ENCODE peak calls at places on chromosomes 7 and 10, in eight cellular contexts. E, K, I, R, F, O, V and B are unnamed samples.

GRCh38 chr10:85602713-85603112 is 763.9 kb downstream of the GRID1 start:
- DNase-seq in E (no peak), K (no peak), I (no peak), R (no peak), F (no peak), O (no peak), V (no peak), B (peak; percentile 53)

GRCh38 chr10:79286318-79286951 is 60.8 kb upstream of the PPIF start:
- DNase-seq in E (peak; percentile 68), K (peak; percentile 55), I (peak; percentile 88), R (peak; percentile 59), F (no peak), O (peak; percentile 90), V (peak; percentile 92), B (peak; percentile 94)

GRCh38 chr7:43148161-43148731 is 35.8 kb downstream of the HECW1 start:
- DNase-seq in E (no peak), K (no peak), I (no peak), R (no peak), F (no peak), O (peak; percentile 23), V (no peak), B (peak; percentile 68)

GRCh38 chr7:4270941-4271715 is 411.0 kb upstream of the FOXK1 start:
- DNase-seq in E (no peak), K (no peak), I (no peak), R (no peak), F (no peak), O (no peak), V (no peak), B (peak; percentile 79)

GRCh38 chr7:33130184-33130583 is 820 bp downstream of the BBS9 start:
- DNase-seq in E (no peak), K (no peak), I (no peak), R (no peak), F (peak; percentile 12), O (no peak), V (no peak), B (no peak)

GRCh38 chr10:124093076-124093773 is at the start of gene CHST15:
- DNase-seq in E (peak; percentile 69), K (no peak), I (no peak), R (no peak), F (peak; percentile 79), O (peak; percentile 64), V (peak; percentile 89), B (no peak)

GRCh38 chr10:78968300-78968943 is 100.3 kb upstream of the ZMIZ1 start:
- DNase-seq in E (no peak), K (no peak), I (no peak), R (no peak), F (no peak), O (no peak), V (no peak), B (no peak)

GRCh38 chr10:52353960-52354394 is 39.9 kb downstream of the DKK1 start:
- DNase-seq in E (no peak), K (no peak), I (no peak), R (no peak), F (no peak), O (no peak), V (no peak), B (no peak)

DNA sequence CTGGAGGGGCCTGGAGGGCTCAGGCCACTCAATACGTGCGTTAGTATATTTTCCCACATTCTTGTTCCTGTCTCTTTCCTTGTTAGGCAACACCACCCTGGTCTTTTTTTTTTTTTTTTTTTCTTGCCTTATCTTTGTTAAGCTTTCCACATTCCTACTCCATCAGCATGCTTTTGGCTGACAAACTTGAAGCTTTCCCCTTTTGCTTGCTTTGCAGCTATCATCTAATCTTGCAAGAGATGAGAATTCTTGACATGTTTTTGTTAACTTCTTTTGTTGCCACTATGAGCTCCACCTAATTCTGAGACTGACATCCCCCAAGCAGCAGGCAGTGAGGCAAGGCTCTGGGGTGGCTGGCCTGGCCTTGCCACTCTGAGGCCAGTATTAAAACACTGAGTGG is 52.5 kb upstream of the NRP1 start:
- DNase-seq in E (no peak), K (no peak), I (no peak), R (no peak), F (no peak), O (no peak), V (no peak), B (no peak)
- TF ChIP-seq EP300 in E (no peak), K (no peak), I (no peak), R (no peak), F (no peak), O (no peak), V (no peak), B (no peak)

DNA sequence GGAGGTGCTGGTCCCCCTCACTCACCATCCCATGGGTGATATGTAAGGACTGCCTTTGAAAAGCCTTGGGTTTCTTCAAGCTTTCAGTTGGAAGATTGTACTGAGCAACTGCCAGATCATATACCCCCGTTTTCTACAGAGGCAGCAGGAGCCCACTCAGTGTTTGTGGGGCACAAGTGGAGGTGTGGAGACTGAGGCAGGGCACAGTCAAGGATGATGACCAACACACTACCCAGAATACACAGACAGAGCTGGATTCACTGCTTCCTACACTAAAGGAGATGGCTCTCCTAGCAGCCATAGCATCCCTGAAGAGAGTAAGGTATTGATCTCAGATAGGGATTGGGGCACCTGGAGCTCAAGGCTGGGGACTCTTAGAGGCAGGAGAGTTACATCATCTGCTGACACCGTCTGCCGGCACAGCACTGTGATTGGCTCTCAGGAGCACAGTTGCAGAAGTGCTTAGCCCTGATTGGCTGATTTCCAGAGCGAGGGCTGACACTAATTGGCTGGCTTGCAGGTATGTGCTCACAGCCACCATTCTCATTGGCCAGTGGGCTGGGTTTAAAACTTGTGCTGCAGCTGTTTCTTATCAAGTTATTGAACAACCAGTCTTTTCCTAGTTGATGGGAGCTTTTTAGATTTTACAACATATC is 77.9 kb upstream of the PFKP start:
- DNase-seq in E (no peak), K (no peak), I (no peak), R (no peak), F (no peak), O (no peak), V (no peak), B (no peak)
- TF ChIP-seq POLR2A in E (no peak), K (no peak), I (no peak), R (no peak), F (no peak), O (no peak), V (no peak), B (no peak)

DNA sequence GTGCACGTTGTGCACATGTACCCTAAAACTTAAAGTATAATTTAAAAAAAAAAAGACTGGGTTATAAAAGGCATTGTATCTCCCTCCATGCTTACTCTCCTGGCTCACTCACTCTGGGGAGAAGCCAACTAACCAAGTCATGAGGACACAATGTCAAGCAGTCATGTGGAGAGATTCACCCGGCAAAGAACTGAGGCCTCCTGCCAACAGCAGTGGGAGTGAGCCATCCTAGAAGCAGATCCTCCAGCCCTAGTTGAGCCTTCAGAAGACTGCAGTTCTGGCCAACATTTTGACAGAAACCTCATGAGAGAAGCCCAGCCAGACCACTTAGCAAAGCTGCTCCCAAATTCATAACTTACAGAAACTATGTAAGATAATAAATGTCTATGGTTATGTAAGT is 521.7 kb upstream of the FZD8 start:
- DNase-seq in E (no peak), K (no peak), I (no peak), R (no peak), F (no peak), O (no peak), V (no peak), B (no peak)
- TF ChIP-seq EP300 in E (no peak), K (no peak), I (no peak), R (no peak), F (no peak), O (no peak), V (no peak), B (no peak)

DNA sequence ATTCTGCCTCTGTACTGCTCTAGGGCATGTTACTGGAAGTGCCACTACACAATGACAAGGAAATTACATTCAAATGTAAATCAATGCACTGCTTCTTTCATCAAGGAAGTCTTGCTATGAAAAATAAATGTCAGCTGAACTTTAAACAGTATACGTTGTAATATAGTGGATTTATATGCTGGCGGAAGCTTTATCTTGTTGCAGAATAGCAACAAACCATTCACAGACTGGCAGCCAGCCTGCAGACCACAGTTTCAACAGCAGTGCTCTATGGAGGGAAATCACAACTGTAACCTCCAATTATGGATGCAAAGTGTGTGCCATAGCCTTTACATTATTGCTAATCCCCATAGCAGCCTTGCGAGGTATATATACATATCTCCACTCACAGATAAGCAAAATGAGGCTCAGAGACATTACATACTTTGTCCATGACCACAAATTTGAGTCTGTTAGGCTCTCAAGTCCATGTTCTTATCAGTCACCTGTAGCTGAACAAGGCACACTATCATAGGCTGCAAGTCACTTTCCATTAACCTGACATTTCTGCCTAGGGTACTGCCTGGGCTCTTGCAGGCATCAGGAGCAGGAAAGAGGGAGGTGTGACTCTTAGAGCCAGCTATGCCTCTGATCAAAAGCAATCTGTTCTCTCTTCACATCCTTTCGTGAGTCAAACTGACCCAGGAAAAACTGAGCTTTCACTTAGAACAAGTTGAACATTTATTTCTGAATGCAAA is 22.6 kb downstream of the COL28A1 start:
- DNase-seq in E (no peak), K (no peak), I (no peak), R (peak; percentile 5), F (no peak), O (no peak), V (no peak), B (no peak)
- TF ChIP-seq POLR2A in E (no peak), K (no peak), I (no peak), R (no peak), F (no peak), O (no peak), V (no peak), B (no peak)

GRCh38 chr10:87861953-87862643 is 1.2 kb downstream of the KLLN start:
- DNase-seq in E (peak; percentile 97), K (peak; percentile 95), I (peak; percentile 97), R (peak; percentile 94), F (peak; percentile 91), O (peak; percentile 97), V (peak; percentile 99), B (peak; percentile 98)
- TF ChIP-seq EP300 in E (no peak), K (peak; percentile 95), I (no peak), R (no peak), F (no peak), O (no peak), V (no peak), B (no peak)

GRCh38 chr10:12262278-12262981 is 66.4 kb downstream of the CDC123 start:
- DNase-seq in E (no peak), K (no peak), I (peak; percentile 32), R (no peak), F (no peak), O (no peak), V (no peak), B (no peak)

GRCh38 chr10:12259988-12260387 is 64.0 kb downstream of the CDC123 start:
- DNase-seq in E (no peak), K (no peak), I (no peak), R (no peak), F (no peak), O (no peak), V (no peak), B (no peak)

GRCh38 chr10:12264204-12264908 is 68.4 kb downstream of the CDC123 start:
- DNase-seq in E (peak; percentile 69), K (peak; percentile 65), I (peak; percentile 77), R (peak; percentile 82), F (peak; percentile 76), O (peak; percentile 83), V (peak; percentile 85), B (peak; percentile 94)
- TF ChIP-seq POLR2A in E (no peak), K (no peak), I (no peak), R (no peak), F (no peak), O (no peak), V (no peak), B (no peak)